ENCODE peak calls at places on chromosomes 5 and 9, in nine cellular contexts. W is right lobe of liver; D is CD4-positive, CD25-positive, alpha-beta regulatory T cell; M is neuronal stem cell; N is aorta; R is astrocyte; K is naive thymus-derived CD4-positive, alpha-beta T cell; C is left ventricle myocardium inferior; B is GM23248. A is an unnamed sample.

GRCh38 chr9:38146844-38147243 is 77.8 kb upstream of the SHB start:
- DNase-seq in W (no peak), D (no peak), M (no peak), N (no peak), R (no peak), K (no peak), C (no peak), B (no peak), A (no peak)

GRCh38 chr9:89149726-89150125 is 28.9 kb downstream of the SHC3 start:
- DNase-seq in W (no peak), D (no peak), M (no peak), N (no peak), R (peak; percentile 72), K (no peak), C (no peak), B (peak; percentile 91), A (no peak)

GRCh38 chr5:8615142-8615858 is 746.4 kb downstream of the MTRR start:
- DNase-seq in W (no peak), D (no peak), M (no peak), N (no peak), R (no peak), K (no peak), C (no peak), B (no peak), A (no peak)

GRCh38 chr9:134474656-134475050 is 148.4 kb downstream of the RXRA start:
- DNase-seq in W (no peak), D (no peak), M (no peak), N (no peak), R (no peak), K (no peak), C (no peak), B (no peak), A (no peak)

GRCh38 chr9:102669220-102669619 is 325.9 kb upstream of the CYLC2 start:
- DNase-seq in W (no peak), D (no peak), M (no peak), N (no peak), R (no peak), K (no peak), C (no peak), B (no peak), A (no peak)

GRCh38 chr5:8138884-8139283 is 269.9 kb downstream of the MTRR start:
- DNase-seq in W (no peak), D (no peak), M (no peak), N (no peak), R (no peak), K (no peak), C (no peak), B (no peak), A (no peak)

GRCh38 chr9:127163409-127163808 is 41.0 kb upstream of the ANGPTL2 start:
- DNase-seq in W (no peak), D (peak; percentile 43), M (no peak), N (no peak), R (peak; percentile 73), K (no peak), C (no peak), B (peak; percentile 85), A (no peak)

GRCh38 chr5:62558941-62559340 is 19.7 kb upstream of the LRRC70 start:
- DNase-seq in W (no peak), D (no peak), M (no peak), N (no peak), R (no peak), K (no peak), C (no peak), B (no peak), A (no peak)

GRCh38 chr9:134472256-134472655 is 146.0 kb downstream of the RXRA start:
- DNase-seq in W (no peak), D (no peak), M (no peak), N (no peak), R (no peak), K (no peak), C (no peak), B (no peak), A (no peak)

GRCh38 chr9:131657890-131658752 is 81.8 kb downstream of the RAPGEF1 start:
- DNase-seq in W (no peak), D (no peak), M (no peak), N (no peak), R (peak; percentile 90), K (no peak), C (no peak), B (peak; percentile 93), A (no peak)

GRCh38 chr9:98285446-98285845 is 30.0 kb upstream of the TBC1D2 start:
- DNase-seq in W (no peak), D (no peak), M (no peak), N (no peak), R (no peak), K (no peak), C (no peak), B (no peak), A (no peak)

GRCh38 chr9:91904541-91905236 is 45.3 kb downstream of the ROR2 start:
- DNase-seq in W (no peak), D (no peak), M (no peak), N (no peak), R (no peak), K (no peak), C (no peak), B (no peak), A (no peak)

GRCh38 chr9:131714821-131715220 is 25.1 kb downstream of the RAPGEF1 start:
- DNase-seq in W (no peak), D (no peak), M (no peak), N (no peak), R (no peak), K (no peak), C (no peak), B (no peak), A (no peak)

GRCh38 chr5:57889558-57889957 is 406.9 kb upstream of the ACTBL2 start:
- DNase-seq in W (no peak), D (no peak), M (no peak), N (no peak), R (peak; percentile 94), K (no peak), C (no peak), B (peak; percentile 76), A (no peak)

GRCh38 chr9:107895524-107896001 is 406.0 kb upstream of the KLF4 start:
- DNase-seq in W (no peak), D (no peak), M (no peak), N (no peak), R (no peak), K (no peak), C (no peak), B (peak; percentile 81), A (no peak)

GRCh38 chr5:103505581-103506305 is 56.8 kb downstream of the NUDT12 start:
- DNase-seq in W (no peak), D (no peak), M (no peak), N (no peak), R (peak; percentile 65), K (no peak), C (no peak), B (peak; percentile 90), A (no peak)

GRCh38 chr9:97518909-97519307 is 17.4 kb downstream of the TMOD1 start:
- DNase-seq in W (no peak), D (no peak), M (no peak), N (peak; percentile 85), R (peak; percentile 77), K (no peak), C (no peak), B (peak; percentile 82), A (no peak)

GRCh38 chr5:10885026-10885425 is 124.0 kb upstream of the DAP start:
- DNase-seq in W (no peak), D (no peak), M (no peak), N (no peak), R (peak; percentile 95), K (no peak), C (no peak), B (peak; percentile 61), A (no peak)

DNA sequence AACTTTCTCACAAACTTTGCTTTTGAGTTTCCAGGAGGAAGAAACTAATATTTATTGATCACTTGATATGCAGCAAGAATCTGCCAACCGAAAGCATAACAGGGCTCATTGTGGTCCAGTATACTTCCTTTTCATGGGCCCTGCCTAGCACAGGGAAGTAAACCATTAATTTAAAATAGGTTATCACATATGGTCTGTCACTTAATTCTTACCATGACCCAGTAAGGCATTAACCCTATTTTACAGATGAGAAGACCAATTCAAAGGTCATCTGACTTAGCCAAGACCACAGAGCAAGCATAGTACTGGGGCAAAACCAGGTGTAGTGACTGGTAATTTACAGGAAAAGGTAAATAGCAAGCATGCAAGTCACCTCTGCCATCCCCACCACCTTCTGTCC is 336.9 kb upstream of the DMAC1 start:
- DNase-seq in W (no peak), D (no peak), M (no peak), N (no peak), R (no peak), K (no peak), C (no peak), B (no peak), A (no peak)
- H3K9me3 ChIP-seq in W (no peaks in the 10 kb centered on the region), D (no peaks in the 10 kb centered on the region), M (no peaks in the 10 kb centered on the region), N (peaks cover 1% of the 10 kb centered on the region), R (no peaks in the 10 kb centered on the region), K (no peaks in the 10 kb centered on the region), C (no peaks in the 10 kb centered on the region), B (no peaks in the 10 kb centered on the region), A (no peaks in the 10 kb centered on the region)

GRCh38 chr5:66472010-66472409 is 124.2 kb upstream of the MAST4 start:
- DNase-seq in W (no peak), D (no peak), M (no peak), N (no peak), R (no peak), K (no peak), C (no peak), B (no peak), A (no peak)
- H3K9me3 ChIP-seq in W (no peaks in the 10 kb centered on the region), D (no peaks in the 10 kb centered on the region), M (no peaks in the 10 kb centered on the region), N (no peaks in the 10 kb centered on the region), R (no peaks in the 10 kb centered on the region), K (no peaks in the 10 kb centered on the region), C (peaks cover 34% of the 10 kb centered on the region), B (no peaks in the 10 kb centered on the region), A (no peaks in the 10 kb centered on the region)

GRCh38 chr5:2288968-2289367 is 406.2 kb upstream of the IRX4 start:
- DNase-seq in W (no peak), D (no peak), M (no peak), N (no peak), R (no peak), K (no peak), C (no peak), B (no peak), A (no peak)
- H3K9me3 ChIP-seq in W (no peaks in the 10 kb centered on the region), D (no peaks in the 10 kb centered on the region), M (peaks cover 16% of the 10 kb centered on the region), N (peaks cover 2% of the 10 kb centered on the region), R (peaks cover 14% of the 10 kb centered on the region), K (no peaks in the 10 kb centered on the region), C (peaks cover 6% of the 10 kb centered on the region), B (no peaks in the 10 kb centered on the region), A (no peaks in the 10 kb centered on the region)

DNA sequence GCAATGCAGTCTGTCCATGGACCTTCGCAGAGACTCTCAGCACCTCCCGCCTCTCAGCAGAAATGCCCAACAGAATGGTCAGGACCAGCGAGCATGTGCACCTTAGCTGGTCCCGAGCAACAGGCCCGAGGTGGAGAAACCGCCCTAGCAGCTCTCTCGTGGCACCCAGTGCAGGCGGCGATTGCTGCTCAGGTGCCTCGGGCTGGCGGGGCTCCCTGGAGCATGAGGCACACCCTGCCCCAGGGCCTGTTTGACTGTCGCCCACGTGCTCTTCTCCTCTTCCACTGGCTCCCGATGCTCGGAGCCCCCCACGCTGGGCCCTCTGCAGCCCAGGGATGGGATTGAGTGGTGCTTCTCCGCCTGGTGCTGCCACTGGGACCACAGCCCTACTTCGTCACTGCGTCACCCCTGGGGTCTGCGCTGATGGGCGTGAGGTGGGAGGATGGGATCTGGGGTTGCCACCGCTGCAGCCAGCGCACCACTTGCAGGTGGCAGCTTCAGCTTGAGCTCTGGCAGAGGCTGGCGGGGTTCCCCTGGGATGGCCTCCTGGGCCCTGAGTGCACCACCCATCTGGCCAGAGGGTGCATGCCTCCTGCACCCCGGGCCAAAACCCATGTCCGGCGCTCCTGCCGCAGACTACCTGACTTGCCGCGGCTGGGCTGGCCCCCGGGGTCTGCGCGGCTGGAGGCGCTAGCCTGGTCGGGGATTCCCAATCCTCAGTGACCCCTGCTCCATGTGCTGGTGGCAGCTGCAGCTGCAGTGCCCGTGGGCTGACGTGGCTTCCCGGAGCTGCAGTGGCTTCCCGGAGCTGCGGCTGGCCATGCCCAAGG is 244.2 kb downstream of the FOXD4L6 start:
- DNase-seq in W (peak; percentile 14), D (no peak), M (no peak), N (peak; percentile 70), R (no peak), K (no peak), C (peak; percentile 15), B (no peak), A (no peak)
- H3K9me3 ChIP-seq in W (no peaks in the 10 kb centered on the region), D (peaks cover 93% of the 10 kb centered on the region), M (no peaks in the 10 kb centered on the region), N (peaks cover 4% of the 10 kb centered on the region), R (peaks cover 23% of the 10 kb centered on the region), K (no peaks in the 10 kb centered on the region), C (peaks cover 100% of the 10 kb centered on the region), B (peaks cover 4% of the 10 kb centered on the region), A (peaks cover 6% of the 10 kb centered on the region)

A was measured in T-helper 17 cell.